ENCODE peak calls at places on chromosomes 6 and 20, in eight cellular contexts. H is body of pancreas, G is A549, P is ovary, C is IMR-90, D is esophagus squamous epithelium, W is stomach, E is H1. J is an unnamed sample.

GRCh38 chr6:29442670-29443184 is 3.6 kb downstream of the OR10C1 start:
- DNase-seq in H (no peak), D (no peak), E (no peak), G (no peak), P (no peak), W (no peak), C (no peak), J (no peak)

GRCh38 chr6:2147737-2148448 is 97.5 kb downstream of the GMDS start:
- DNase-seq in D (no peak), E (no peak), G (no peak), C (peak; percentile 71), W (no peak), P (no peak), H (no peak), J (no peak)

GRCh38 chr20:47993035-47993755 is 207.9 kb upstream of the SULF2 start:
- DNase-seq in D (no peak), P (no peak), W (no peak), G (no peak), E (no peak), C (no peak), H (no peak), J (no peak)

GRCh38 chr6:293185-294174 is 1.2 kb downstream of the DUSP22 start:
- DNase-seq in W (no peak), P (peak; percentile 63), C (no peak), E (peak; percentile 55), D (no peak), H (peak; percentile 47), G (no peak), J (peak; percentile 50)

GRCh38 chr20:2301164-2301622 is 5.4 kb downstream of the TGM3 start:
- DNase-seq in P (no peak), H (no peak), W (no peak), C (no peak), D (no peak), E (no peak), G (no peak), J (peak; percentile 69)

GRCh38 chr6:167973092-167973880 is 24.2 kb upstream of the KIF25 start:
- DNase-seq in D (no peak), G (no peak), C (no peak), W (no peak), E (no peak), P (no peak), H (no peak), J (no peak)

GRCh38 chr20:25033941-25034335 is 24.0 kb downstream of the ACSS1 start:
- DNase-seq in E (no peak), P (no peak), D (no peak), H (no peak), W (no peak), G (no peak), C (no peak), J (no peak)

GRCh38 chr6:157898169-157898568 is 75.1 kb downstream of the SNX9 start:
- DNase-seq in G (no peak), H (no peak), C (no peak), D (no peak), P (no peak), W (no peak), E (no peak), J (no peak)

GRCh38 chr6:4059115-4059777 is 19.7 kb downstream of the FAM217A start:
- DNase-seq in P (no peak), W (no peak), E (no peak), D (no peak), H (no peak), C (peak; percentile 90), G (peak; percentile 59), J (no peak)

GRCh38 chr20:15818651-15819071 is 754.6 kb downstream of the KIF16B start:
- DNase-seq in W (peak; percentile 33), C (no peak), P (no peak), E (no peak), H (no peak), D (no peak), G (no peak), J (no peak)

GRCh38 chr6:158938811-158939254 is 61.2 kb downstream of the RSPH3 start:
- DNase-seq in E (no peak), D (no peak), C (no peak), P (no peak), W (no peak), G (peak; percentile 17), H (no peak), J (no peak)

GRCh38 chr20:52590100-52590499 is 382.1 kb upstream of the TSHZ2 start:
- DNase-seq in P (no peak), C (no peak), D (no peak), W (no peak), G (no peak), H (no peak), E (no peak), J (no peak)

DNA sequence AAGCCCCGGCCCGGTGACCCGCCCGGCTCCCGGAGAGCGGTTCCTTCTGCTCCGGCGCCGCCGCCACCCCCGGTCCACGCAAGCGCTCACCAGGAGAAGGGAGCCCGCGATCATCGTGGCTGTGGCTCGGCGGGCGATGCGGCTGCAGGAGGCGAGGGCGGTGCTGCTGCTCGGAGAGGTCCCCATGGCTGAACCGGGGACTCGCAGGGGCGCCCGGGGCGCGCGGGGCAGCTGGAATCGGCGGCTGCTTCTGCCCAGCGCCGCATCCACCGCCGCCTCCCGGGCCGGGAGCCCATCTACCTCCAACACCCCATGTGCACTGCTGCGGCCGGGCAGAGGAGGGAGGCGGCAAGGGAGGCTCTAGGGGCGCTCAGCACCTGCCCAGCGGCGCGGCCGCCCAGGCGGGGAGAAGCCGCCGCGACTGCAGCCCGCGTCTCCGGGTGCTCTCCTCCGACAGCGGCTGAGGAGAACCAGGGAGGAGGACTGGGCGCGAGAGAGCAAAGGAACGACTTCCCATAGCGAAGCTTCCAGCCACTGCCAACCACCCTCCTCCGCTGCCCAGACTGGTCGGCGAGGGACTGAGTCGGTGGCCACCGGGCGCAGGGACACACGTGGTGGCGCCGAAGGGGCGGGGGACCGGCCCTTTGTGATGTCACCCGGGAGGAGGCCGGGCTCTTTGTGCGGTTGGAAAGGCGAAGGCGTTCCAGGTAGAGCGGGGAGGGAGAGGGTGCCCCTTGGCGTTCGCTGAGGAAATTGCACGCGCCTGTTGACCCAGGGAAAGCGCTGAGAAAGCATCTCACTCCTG is at the start of gene TNFRSF21:
- DNase-seq in P (peak; percentile 83), E (peak; percentile 96), G (peak; percentile 79), W (peak; percentile 94), D (peak; percentile 58), C (peak; percentile 82), H (peak; percentile 95), J (peak; percentile 91)
- TF ChIP-seq POLR2A in P (no peak), E (peak; percentile 87), G (peak; percentile 87), W (peak; percentile 87), D (peak; percentile 94), C (peak; percentile 31), H (peak; percentile 93), J (peak; percentile 54)

GRCh38 chr6:31558631-31559500 is 11.5 kb downstream of the NFKBIL1 start:
- DNase-seq in G (no peak), E (no peak), D (no peak), H (no peak), P (no peak), C (no peak), W (no peak), J (no peak)

GRCh38 chr6:31559606-31559957 is 12.2 kb downstream of the NFKBIL1 start:
- DNase-seq in W (no peak), G (no peak), P (no peak), C (no peak), E (no peak), D (no peak), H (no peak), J (no peak)

GRCh38 chr6:31559958-31560696 is 12.0 kb upstream of the LTA start:
- DNase-seq in E (no peak), C (peak; percentile 52), D (no peak), W (no peak), P (peak; percentile 53), H (peak; percentile 25), G (no peak), J (peak; percentile 78)

GRCh38 chr6:31557443-31558317 is 10.3 kb downstream of the NFKBIL1 start:
- DNase-seq in W (no peak), C (no peak), D (no peak), P (no peak), E (no peak), G (no peak), H (no peak), J (no peak)

DNA sequence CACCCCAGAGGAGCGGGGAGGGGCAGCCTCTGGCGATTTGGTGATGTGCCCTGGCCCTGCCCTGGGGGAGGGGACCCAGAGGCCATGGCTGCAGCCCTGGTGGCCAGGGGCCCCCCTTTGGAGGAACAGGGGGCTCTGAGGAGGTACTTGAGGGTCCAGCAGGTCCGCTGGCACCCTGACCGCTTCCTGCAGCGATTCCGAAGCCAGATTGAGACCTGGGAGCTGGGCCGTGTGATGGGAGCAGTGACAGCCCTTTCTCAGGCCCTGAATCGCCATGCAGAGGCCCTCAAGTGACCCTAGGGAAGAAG is 10.9 kb downstream of the NFKBIL1 start:
- DNase-seq in P (no peak), G (no peak), D (no peak), C (no peak), H (no peak), E (no peak), W (no peak), J (no peak)
- H3K4me1 ChIP-seq in P (no peaks in the 10 kb centered on the region), G (peaks cover 27% of the 10 kb centered on the region), D (peaks cover 17% of the 10 kb centered on the region), C (peaks cover 18% of the 10 kb centered on the region), H (peaks cover 9% of the 10 kb centered on the region), E (no peaks in the 10 kb centered on the region), W (peaks cover 4% of the 10 kb centered on the region), J (peaks cover 33% of the 10 kb centered on the region)

DNA sequence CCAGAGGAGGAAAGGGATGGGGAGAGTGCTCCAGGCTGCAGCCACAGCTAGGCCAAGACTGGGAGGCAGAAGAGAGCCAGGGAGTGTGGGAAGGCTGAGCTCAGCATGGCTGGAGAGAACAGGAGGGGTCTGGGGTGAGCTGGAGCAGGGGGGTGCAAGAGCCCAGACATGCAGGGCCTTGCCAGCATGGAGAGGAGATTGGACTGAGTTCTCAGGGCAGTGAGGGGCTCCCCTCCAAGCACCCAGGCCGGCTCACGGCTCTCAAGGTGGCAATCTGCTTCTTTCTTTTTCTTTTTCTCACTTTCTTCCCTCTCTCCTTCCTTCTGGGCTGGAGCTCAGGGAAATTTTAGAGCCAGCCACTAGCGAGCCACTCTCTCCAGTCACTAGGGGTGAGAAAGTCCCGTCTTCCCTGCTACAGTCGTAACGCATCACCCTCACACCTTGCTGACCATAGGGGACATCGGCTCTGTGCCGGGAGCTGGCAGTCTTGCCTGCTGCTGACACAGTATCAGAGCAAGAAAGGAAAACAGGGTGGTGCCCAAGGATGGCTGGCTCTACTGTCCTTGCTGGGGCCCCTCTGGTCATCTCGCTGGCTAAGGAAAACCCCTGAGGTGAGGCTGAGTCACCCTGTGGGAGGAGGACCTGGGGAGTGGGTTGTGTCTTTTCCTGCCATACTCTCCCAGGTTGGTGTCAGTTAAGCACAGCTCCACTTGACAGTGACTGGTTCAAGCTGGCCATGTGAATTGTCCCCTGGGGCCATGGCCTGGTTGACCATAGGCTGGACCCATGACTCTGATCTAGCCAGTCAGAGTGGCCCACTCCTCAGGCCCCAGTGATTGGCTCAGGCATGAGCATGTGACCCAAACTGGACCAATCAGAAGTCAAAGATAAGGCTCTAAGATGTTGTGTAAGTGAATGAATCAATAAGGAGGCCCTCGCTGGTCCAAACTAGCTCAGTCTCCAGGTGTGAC is 135.1 kb upstream of the PMEPA1 start:
- DNase-seq in C (no peak), E (no peak), D (no peak), W (no peak), P (no peak), H (no peak), G (no peak), J (no peak)
- TF ChIP-seq CTCF in C (no peak), E (no peak), D (no peak), W (no peak), P (no peak), H (no peak), G (no peak), J (no peak)

DNA sequence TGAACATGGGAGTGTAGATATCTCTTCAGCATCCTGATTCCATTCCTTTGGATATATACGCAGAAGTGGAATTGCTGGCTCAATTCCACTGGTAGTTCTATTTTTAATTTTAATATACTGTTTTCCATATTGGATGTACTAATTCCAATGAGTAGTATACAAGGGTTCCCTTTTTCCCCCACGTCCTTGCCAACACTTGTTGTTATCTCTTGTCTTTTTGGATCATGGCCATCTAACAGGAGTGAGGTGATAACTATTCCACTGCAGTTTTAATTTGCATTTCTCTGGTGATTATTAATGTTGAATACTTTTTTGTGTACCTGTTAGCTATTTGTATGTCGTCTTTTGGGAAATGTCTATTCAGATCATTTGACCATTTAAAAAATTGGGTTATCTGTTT is 91.5 kb downstream of the ZFAND3 start:
- DNase-seq in P (no peak), C (no peak), D (no peak), H (no peak), E (no peak), G (no peak), W (no peak), J (no peak)
- TF ChIP-seq POLR2A in P (no peak), C (no peak), D (no peak), H (no peak), E (no peak), G (no peak), W (no peak), J (no peak)

J was measured in adrenal gland.